ENCODE peak calls at places on chromosome 18, in nine cellular contexts. One of them, this sample, is unnamed.

GRCh38 chr18:21196426-21196825 is 45.6 kb upstream of the GREB1L start:
- DNase-seq in epithelial cell of esophagus: no peak
- DNase-seq in left ventricle myocardium inferior: no peak
- DNase-seq in fibroblast of lung: no peak
- DNase-seq in endothelial cell of umbilical vein: no peak
- DNase-seq in A549: no peak
- DNase-seq in GM06990: no peak
- DNase-seq in transverse colon: no peak
- DNase-seq in uterus: no peak
- DNase-seq in this sample: no peak

GRCh38 chr18:13233746-13234527 is 15.4 kb downstream of the LDLRAD4 start:
- DNase-seq in A549: no peak
- DNase-seq in GM06990: no peak
- DNase-seq in endothelial cell of umbilical vein: no peak
- DNase-seq in epithelial cell of esophagus: no peak
- DNase-seq in left ventricle myocardium inferior: no peak
- DNase-seq in uterus: no peak
- DNase-seq in fibroblast of lung: no peak
- DNase-seq in transverse colon: no peak
- DNase-seq in this sample: no peak

GRCh38 chr18:80109676-80110078 is 615 bp downstream of the ADNP2 start:
- DNase-seq in fibroblast of lung: peak
- DNase-seq in endothelial cell of umbilical vein: peak
- DNase-seq in GM06990: peak
- DNase-seq in epithelial cell of esophagus: peak
- DNase-seq in transverse colon: peak
- DNase-seq in left ventricle myocardium inferior: peak
- DNase-seq in A549: peak
- DNase-seq in uterus: peak
- DNase-seq in this sample: peak

GRCh38 chr18:79871481-79872091 is 73.8 kb downstream of the KCNG2 start:
- DNase-seq in fibroblast of lung: no peak
- DNase-seq in epithelial cell of esophagus: no peak
- DNase-seq in uterus: no peak
- DNase-seq in endothelial cell of umbilical vein: no peak
- DNase-seq in transverse colon: no peak
- DNase-seq in GM06990: no peak
- DNase-seq in A549: no peak
- DNase-seq in left ventricle myocardium inferior: no peak
- DNase-seq in this sample: no peak

GRCh38 chr18:5543854-5544389 is at the start of gene EPB41L3:
- DNase-seq in transverse colon: peak
- DNase-seq in left ventricle myocardium inferior: peak
- DNase-seq in uterus: peak
- DNase-seq in fibroblast of lung: peak
- DNase-seq in A549: no peak
- DNase-seq in GM06990: no peak
- DNase-seq in epithelial cell of esophagus: no peak
- DNase-seq in endothelial cell of umbilical vein: peak
- DNase-seq in this sample: peak

GRCh38 chr18:57210711-57211411 is 64.0 kb downstream of the BOD1L2 start:
- DNase-seq in epithelial cell of esophagus: no peak
- DNase-seq in A549: peak
- DNase-seq in left ventricle myocardium inferior: no peak
- DNase-seq in uterus: no peak
- DNase-seq in GM06990: no peak
- DNase-seq in transverse colon: peak
- DNase-seq in fibroblast of lung: peak
- DNase-seq in endothelial cell of umbilical vein: no peak
- DNase-seq in this sample: no peak

GRCh38 chr18:74728586-74728985 is 130.9 kb downstream of the ZNF407 start:
- DNase-seq in GM06990: no peak
- DNase-seq in uterus: no peak
- DNase-seq in left ventricle myocardium inferior: no peak
- DNase-seq in fibroblast of lung: no peak
- DNase-seq in transverse colon: no peak
- DNase-seq in A549: no peak
- DNase-seq in epithelial cell of esophagus: no peak
- DNase-seq in endothelial cell of umbilical vein: no peak
- DNase-seq in this sample: no peak

GRCh38 chr18:9757851-9758587 is 49.9 kb downstream of the RAB31 start:
- DNase-seq in fibroblast of lung: peak
- DNase-seq in uterus: peak
- DNase-seq in endothelial cell of umbilical vein: no peak
- DNase-seq in GM06990: no peak
- DNase-seq in epithelial cell of esophagus: no peak
- DNase-seq in A549: peak
- DNase-seq in left ventricle myocardium inferior: no peak
- DNase-seq in transverse colon: no peak
- DNase-seq in this sample: peak

GRCh38 chr18:34153711-34154110 is 71.0 kb downstream of the NOL4 start:
- DNase-seq in epithelial cell of esophagus: no peak
- DNase-seq in GM06990: peak
- DNase-seq in endothelial cell of umbilical vein: peak
- DNase-seq in A549: peak
- DNase-seq in uterus: no peak
- DNase-seq in fibroblast of lung: peak
- DNase-seq in left ventricle myocardium inferior: no peak
- DNase-seq in transverse colon: no peak
- DNase-seq in this sample: peak

GRCh38 chr18:48838921-48839818 is 111.6 kb downstream of the SMAD7 start:
- DNase-seq in A549: no peak
- DNase-seq in transverse colon: no peak
- DNase-seq in epithelial cell of esophagus: peak
- DNase-seq in endothelial cell of umbilical vein: no peak
- DNase-seq in GM06990: no peak
- DNase-seq in left ventricle myocardium inferior: no peak
- DNase-seq in uterus: no peak
- DNase-seq in fibroblast of lung: peak
- DNase-seq in this sample: peak

GRCh38 chr18:76188097-76188496 is 306.9 kb downstream of the ZNF516 start:
- DNase-seq in epithelial cell of esophagus: no peak
- DNase-seq in A549: no peak
- DNase-seq in endothelial cell of umbilical vein: no peak
- DNase-seq in uterus: no peak
- DNase-seq in left ventricle myocardium inferior: no peak
- DNase-seq in transverse colon: no peak
- DNase-seq in GM06990: no peak
- DNase-seq in fibroblast of lung: no peak
- DNase-seq in this sample: no peak

GRCh38 chr18:59459352-59460059 is 100.4 kb upstream of the LMAN1 start:
- DNase-seq in left ventricle myocardium inferior: no peak
- DNase-seq in endothelial cell of umbilical vein: peak
- DNase-seq in fibroblast of lung: peak
- DNase-seq in GM06990: no peak
- DNase-seq in transverse colon: no peak
- DNase-seq in uterus: no peak
- DNase-seq in A549: peak
- DNase-seq in epithelial cell of esophagus: peak
- DNase-seq in this sample: peak

GRCh38 chr18:45775726-45776125 is 49.7 kb upstream of the SIGLEC15 start:
- DNase-seq in left ventricle myocardium inferior: no peak
- DNase-seq in uterus: no peak
- DNase-seq in fibroblast of lung: no peak
- DNase-seq in transverse colon: no peak
- DNase-seq in endothelial cell of umbilical vein: no peak
- DNase-seq in epithelial cell of esophagus: no peak
- DNase-seq in GM06990: no peak
- DNase-seq in A549: no peak
- DNase-seq in this sample: no peak

GRCh38 chr18:2932247-2933181 is 80.4 kb downstream of the LPIN2 start:
- DNase-seq in uterus: peak
- DNase-seq in epithelial cell of esophagus: peak
- DNase-seq in left ventricle myocardium inferior: no peak
- DNase-seq in transverse colon: no peak
- DNase-seq in GM06990: peak
- DNase-seq in A549: peak
- DNase-seq in endothelial cell of umbilical vein: peak
- DNase-seq in fibroblast of lung: peak
- DNase-seq in this sample: peak

GRCh38 chr18:697771-698170 is 14.7 kb downstream of the ENOSF1 start:
- DNase-seq in transverse colon: no peak
- DNase-seq in uterus: no peak
- DNase-seq in GM06990: no peak
- DNase-seq in fibroblast of lung: no peak
- DNase-seq in A549: no peak
- DNase-seq in epithelial cell of esophagus: no peak
- DNase-seq in left ventricle myocardium inferior: no peak
- DNase-seq in endothelial cell of umbilical vein: no peak
- DNase-seq in this sample: no peak

GRCh38 chr18:36322734-36323133 is 25.2 kb downstream of the FHOD3 start:
- DNase-seq in epithelial cell of esophagus: no peak
- DNase-seq in A549: no peak
- DNase-seq in fibroblast of lung: no peak
- DNase-seq in endothelial cell of umbilical vein: no peak
- DNase-seq in left ventricle myocardium inferior: no peak
- DNase-seq in uterus: no peak
- DNase-seq in GM06990: no peak
- DNase-seq in transverse colon: no peak
- DNase-seq in this sample: no peak

GRCh38 chr18:24362757-24363156 is 34.9 kb downstream of the OSBPL1A start:
- DNase-seq in left ventricle myocardium inferior: no peak
- DNase-seq in A549: no peak
- DNase-seq in transverse colon: no peak
- DNase-seq in fibroblast of lung: peak
- DNase-seq in uterus: no peak
- DNase-seq in GM06990: no peak
- DNase-seq in endothelial cell of umbilical vein: no peak
- DNase-seq in epithelial cell of esophagus: peak
- DNase-seq in this sample: no peak

GRCh38 chr18:26405190-26405781 is 143.1 kb downstream of the KCTD1 start:
- DNase-seq in GM06990: no peak
- DNase-seq in epithelial cell of esophagus: peak
- DNase-seq in uterus: no peak
- DNase-seq in A549: peak
- DNase-seq in endothelial cell of umbilical vein: peak
- DNase-seq in fibroblast of lung: peak
- DNase-seq in left ventricle myocardium inferior: peak
- DNase-seq in transverse colon: peak
- DNase-seq in this sample: peak

GRCh38 chr18:9319333-9319732 is 15.2 kb upstream of the TWSG1 start:
- DNase-seq in GM06990: no peak
- DNase-seq in fibroblast of lung: peak
- DNase-seq in left ventricle myocardium inferior: no peak
- DNase-seq in A549: no peak
- DNase-seq in transverse colon: no peak
- DNase-seq in uterus: no peak
- DNase-seq in epithelial cell of esophagus: no peak
- DNase-seq in endothelial cell of umbilical vein: no peak
- DNase-seq in this sample: no peak

DNA sequence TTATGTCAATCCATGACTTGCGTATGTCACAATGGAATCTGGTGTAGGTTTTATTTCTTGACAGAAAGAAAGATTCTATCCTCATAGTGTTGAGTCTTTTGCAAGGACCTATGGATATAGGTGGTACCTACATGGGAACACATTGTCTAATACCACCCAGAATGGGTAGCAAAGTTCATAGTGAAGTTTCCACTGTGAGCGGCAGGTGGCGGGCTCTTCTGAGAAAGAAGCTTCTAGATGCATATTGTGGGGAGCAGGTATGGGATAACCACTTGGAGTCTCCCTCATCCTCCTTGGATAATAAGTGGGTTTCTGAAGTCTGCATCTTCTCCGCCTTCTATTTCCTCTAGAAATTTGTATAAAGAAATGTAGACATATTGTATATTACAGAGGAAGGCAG is 44.9 kb downstream of the LINC00305 start:
- DNase-seq in transverse colon: no peak
- DNase-seq in uterus: no peak
- DNase-seq in endothelial cell of umbilical vein: no peak
- DNase-seq in GM06990: no peak
- DNase-seq in fibroblast of lung: no peak
- DNase-seq in left ventricle myocardium inferior: no peak
- DNase-seq in epithelial cell of esophagus: no peak
- DNase-seq in A549: no peak
- DNase-seq in this sample: no peak
- TF ChIP-seq CTCF in transverse colon: peak
- TF ChIP-seq CTCF in uterus: no peak
- TF ChIP-seq CTCF in endothelial cell of umbilical vein: no peak
- TF ChIP-seq CTCF in GM06990: no peak
- TF ChIP-seq CTCF in fibroblast of lung: no peak
- TF ChIP-seq CTCF in left ventricle myocardium inferior: no peak
- TF ChIP-seq CTCF in epithelial cell of esophagus: peak
- TF ChIP-seq CTCF in A549: peak
- TF ChIP-seq CTCF in this sample: no peak

GRCh38 chr18:78736015-78736690 is 243.5 kb upstream of the SALL3 start:
- DNase-seq in left ventricle myocardium inferior: no peak
- DNase-seq in uterus: no peak
- DNase-seq in endothelial cell of umbilical vein: no peak
- DNase-seq in fibroblast of lung: no peak
- DNase-seq in GM06990: no peak
- DNase-seq in A549: no peak
- DNase-seq in epithelial cell of esophagus: no peak
- DNase-seq in transverse colon: no peak
- DNase-seq in this sample: no peak
- H3K4me3 ChIP-seq in left ventricle myocardium inferior: no peak
- H3K4me3 ChIP-seq in uterus: no peak
- H3K4me3 ChIP-seq in endothelial cell of umbilical vein: no peak
- H3K4me3 ChIP-seq in fibroblast of lung: no peak
- H3K4me3 ChIP-seq in GM06990: no peak
- H3K4me3 ChIP-seq in A549: no peak
- H3K4me3 ChIP-seq in epithelial cell of esophagus: no peak
- H3K4me3 ChIP-seq in transverse colon: no peak
- H3K4me3 ChIP-seq in this sample: no peak

GRCh38 chr18:28158083-28158581 is 18.8 kb downstream of the CDH2 start:
- DNase-seq in fibroblast of lung: no peak
- DNase-seq in transverse colon: no peak
- DNase-seq in epithelial cell of esophagus: no peak
- DNase-seq in GM06990: no peak
- DNase-seq in endothelial cell of umbilical vein: no peak
- DNase-seq in uterus: no peak
- DNase-seq in left ventricle myocardium inferior: no peak
- DNase-seq in A549: no peak
- DNase-seq in this sample: peak
- TF ChIP-seq CTCF in fibroblast of lung: peak
- TF ChIP-seq CTCF in transverse colon: no peak
- TF ChIP-seq CTCF in epithelial cell of esophagus: no peak
- TF ChIP-seq CTCF in GM06990: no peak
- TF ChIP-seq CTCF in endothelial cell of umbilical vein: no peak
- TF ChIP-seq CTCF in uterus: no peak
- TF ChIP-seq CTCF in left ventricle myocardium inferior: no peak
- TF ChIP-seq CTCF in A549: no peak
- TF ChIP-seq CTCF in this sample: no peak

DNA sequence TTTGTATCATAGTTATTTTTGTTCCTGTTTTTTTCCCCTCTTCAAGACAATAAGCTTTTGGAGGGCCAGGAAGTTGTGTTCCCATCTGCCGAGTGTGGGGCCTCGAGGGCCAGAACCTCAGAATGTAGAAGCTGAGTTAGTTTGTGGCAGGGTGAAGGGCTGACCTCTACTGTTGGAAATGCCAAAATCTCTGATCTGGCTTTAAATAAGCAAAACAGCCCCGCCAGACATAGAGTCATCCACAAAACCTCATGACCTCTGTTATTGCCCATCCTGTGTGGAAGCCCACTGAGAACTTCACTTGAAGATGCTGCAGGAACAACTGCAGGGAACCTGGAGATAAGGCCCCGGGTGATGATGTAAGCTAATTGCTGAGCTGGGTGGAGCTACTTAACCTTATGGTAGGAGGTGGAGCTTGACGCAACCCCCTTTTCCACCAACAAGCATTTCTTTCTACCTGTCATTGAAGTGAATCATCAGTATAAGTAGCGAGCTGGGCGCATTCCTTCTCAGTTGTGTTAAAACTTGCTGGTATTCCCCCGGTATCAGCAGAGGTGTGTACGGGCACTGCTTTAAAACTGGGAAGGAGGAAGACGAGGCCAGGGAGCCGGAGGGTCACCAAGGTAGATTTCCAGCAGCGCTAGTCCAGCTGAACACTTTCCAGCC is 177.2 kb downstream of the NEDD4L start:
- DNase-seq in GM06990: no peak
- DNase-seq in left ventricle myocardium inferior: no peak
- DNase-seq in A549: peak
- DNase-seq in transverse colon: peak
- DNase-seq in fibroblast of lung: peak
- DNase-seq in uterus: no peak
- DNase-seq in endothelial cell of umbilical vein: no peak
- DNase-seq in epithelial cell of esophagus: peak
- DNase-seq in this sample: peak
- H3K4me3 ChIP-seq in GM06990: peak
- H3K4me3 ChIP-seq in left ventricle myocardium inferior: no peak
- H3K4me3 ChIP-seq in A549: peak
- H3K4me3 ChIP-seq in transverse colon: peak
- H3K4me3 ChIP-seq in fibroblast of lung: no peak
- H3K4me3 ChIP-seq in uterus: no peak
- H3K4me3 ChIP-seq in endothelial cell of umbilical vein: no peak
- H3K4me3 ChIP-seq in epithelial cell of esophagus: peak
- H3K4me3 ChIP-seq in this sample: no peak